ENCODE peak calls at places on chromosomes 6 and 20, in eight cellular contexts. Y is pancreas, B is dorsolateral prefrontal cortex, C is neural progenitor cell, E is astrocyte, N is A549, Q is A673, X is bronchial epithelial cell. I is an unnamed sample.

GRCh38 chr6:104623052-104623690 is 236.5 kb downstream of the HACE1 start:
- DNase-seq in Y (no peak), B (peak; percentile 42), C (peak; percentile 51), E (no peak), N (peak; percentile 2), Q (peak; percentile 46), X (peak; percentile 65), I (no peak)

GRCh38 chr20:23331450-23331849 is 19.1 kb upstream of the NXT1 start:
- DNase-seq in Y (no peak), B (no peak), C (no peak), E (no peak), N (no peak), Q (no peak), X (no peak), I (no peak)

GRCh38 chr20:35264755-35265154 is 13.2 kb downstream of the MMP24OS start:
- DNase-seq in Y (no peak), B (no peak), C (no peak), E (peak; percentile 33), N (peak; percentile 61), Q (no peak), X (peak; percentile 60), I (peak; percentile 50)

GRCh38 chr6:124830506-124830905 is 131.7 kb upstream of the RNF217 start:
- DNase-seq in Y (no peak), B (no peak), C (no peak), E (no peak), N (no peak), Q (no peak), X (no peak), I (no peak)

GRCh38 chr20:63968928-63969760 is 586 bp downstream of the ZNF512B start:
- DNase-seq in Y (peak; percentile 22), B (peak; percentile 44), C (peak; percentile 56), E (no peak), N (no peak), Q (peak; percentile 36), X (no peak), I (no peak)

GRCh38 chr20:57432874-57433491 is 41.8 kb downstream of the RBM38 start:
- DNase-seq in Y (no peak), B (no peak), C (no peak), E (no peak), N (no peak), Q (no peak), X (peak; percentile 21), I (peak; percentile 21)

GRCh38 chr6:46749731-46750130 is 3.0 kb downstream of the ANKRD66 start:
- DNase-seq in Y (no peak), B (no peak), C (peak; percentile 40), E (no peak), N (no peak), Q (no peak), X (no peak), I (no peak)

GRCh38 chr6:49336514-49337131 is 126.4 kb downstream of the MMUT start:
- DNase-seq in Y (peak; percentile 63), B (no peak), C (no peak), E (peak; percentile 85), N (no peak), Q (peak; percentile 39), X (peak; percentile 74), I (peak; percentile 12)

GRCh38 chr6:167824591-167825041 is 2.1 kb upstream of the AFDN start:
- DNase-seq in Y (no peak), B (no peak), C (no peak), E (peak; percentile 47), N (no peak), Q (peak; percentile 68), X (no peak), I (no peak)

GRCh38 chr6:1952726-1953360 is 292.6 kb downstream of the GMDS start:
- DNase-seq in Y (no peak), B (no peak), C (no peak), E (peak; percentile 99), N (peak; percentile 18), Q (no peak), X (peak; percentile 99), I (peak; percentile 99)

GRCh38 chr20:57869291-57869950 is 159.6 kb upstream of the PMEPA1 start:
- DNase-seq in Y (no peak), B (no peak), C (no peak), E (no peak), N (no peak), Q (no peak), X (no peak), I (no peak)

GRCh38 chr20:59331721-59332329 is 31.4 kb downstream of the EDN3 start:
- DNase-seq in Y (no peak), B (no peak), C (no peak), E (no peak), N (no peak), Q (no peak), X (no peak), I (no peak)

GRCh38 chr20:17690144-17690543 is 8.1 kb upstream of the RRBP1 start:
- DNase-seq in Y (no peak), B (no peak), C (no peak), E (no peak), N (no peak), Q (no peak), X (no peak), I (no peak)

GRCh38 chr20:63957004-63957689 is 931 bp upstream of the UCKL1 start:
- DNase-seq in Y (peak; percentile 74), B (peak; percentile 76), C (peak; percentile 72), E (peak; percentile 47), N (peak; percentile 87), Q (peak; percentile 80), X (peak; percentile 60), I (peak; percentile 72)

GRCh38 chr20:16803965-16804792 is 56.0 kb downstream of the OTOR start:
- DNase-seq in Y (peak; percentile 20), B (peak; percentile 79), C (peak; percentile 82), E (peak; percentile 11), N (peak; percentile 51), Q (peak; percentile 86), X (peak; percentile 29), I (peak; percentile 28)

GRCh38 chr20:46523696-46524328 is 10.5 kb upstream of the ZNF334 start:
- DNase-seq in Y (no peak), B (no peak), C (peak; percentile 62), E (no peak), N (no peak), Q (peak; percentile 23), X (peak; percentile 15), I (peak; percentile 2)

GRCh38 chr20:8435251-8436035 is 303.4 kb downstream of the PLCB1 start:
- DNase-seq in Y (no peak), B (no peak), C (no peak), E (no peak), N (no peak), Q (no peak), X (no peak), I (no peak)

DNA sequence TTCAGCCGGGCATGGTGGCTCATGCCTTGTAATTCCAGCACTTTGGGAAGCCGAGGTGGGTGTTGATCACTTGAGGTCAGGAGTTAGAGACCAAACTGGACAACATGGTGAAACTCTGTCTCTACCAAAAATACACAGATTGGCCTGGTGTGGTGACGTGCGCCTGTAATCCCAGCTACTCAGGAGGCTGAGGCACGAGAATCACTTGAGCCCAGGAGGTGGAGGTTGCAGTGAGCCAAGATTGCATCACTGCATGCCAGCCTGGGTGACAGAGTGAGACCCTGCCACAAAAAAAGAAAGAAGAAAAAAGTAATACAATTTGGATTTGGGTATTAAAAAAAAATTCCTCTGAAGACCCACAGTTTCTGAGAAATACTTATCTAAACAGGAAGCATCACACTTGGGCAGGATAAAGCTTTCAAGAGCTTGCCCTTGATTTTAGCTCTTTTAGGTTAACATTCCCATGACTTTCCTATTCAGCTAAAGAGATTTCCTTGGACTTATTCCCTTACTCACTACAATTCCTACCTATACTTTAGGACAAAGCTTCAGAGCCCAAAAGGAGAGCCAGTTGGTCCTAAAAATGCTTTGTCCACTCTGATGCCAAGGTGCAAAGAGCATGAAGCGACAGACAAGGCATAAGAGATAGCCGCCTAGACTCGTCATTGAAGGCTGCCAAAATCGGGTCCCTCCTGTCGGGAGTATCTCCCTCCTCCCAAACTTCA is 1.9 kb downstream of the ELOVL2 start:
- DNase-seq in Y (no peak), B (no peak), C (peak; percentile 24), E (no peak), N (no peak), Q (no peak), X (no peak), I (no peak)
- H3K4me3 ChIP-seq in Y (no peak overlapping the region), B (no peak overlapping the region), C (no peak overlapping the region), E (no peak overlapping the region), N (no peak overlapping the region), Q (peak overlapping the region; percentile 82), X (no peak overlapping the region), I (no peak overlapping the region)

DNA sequence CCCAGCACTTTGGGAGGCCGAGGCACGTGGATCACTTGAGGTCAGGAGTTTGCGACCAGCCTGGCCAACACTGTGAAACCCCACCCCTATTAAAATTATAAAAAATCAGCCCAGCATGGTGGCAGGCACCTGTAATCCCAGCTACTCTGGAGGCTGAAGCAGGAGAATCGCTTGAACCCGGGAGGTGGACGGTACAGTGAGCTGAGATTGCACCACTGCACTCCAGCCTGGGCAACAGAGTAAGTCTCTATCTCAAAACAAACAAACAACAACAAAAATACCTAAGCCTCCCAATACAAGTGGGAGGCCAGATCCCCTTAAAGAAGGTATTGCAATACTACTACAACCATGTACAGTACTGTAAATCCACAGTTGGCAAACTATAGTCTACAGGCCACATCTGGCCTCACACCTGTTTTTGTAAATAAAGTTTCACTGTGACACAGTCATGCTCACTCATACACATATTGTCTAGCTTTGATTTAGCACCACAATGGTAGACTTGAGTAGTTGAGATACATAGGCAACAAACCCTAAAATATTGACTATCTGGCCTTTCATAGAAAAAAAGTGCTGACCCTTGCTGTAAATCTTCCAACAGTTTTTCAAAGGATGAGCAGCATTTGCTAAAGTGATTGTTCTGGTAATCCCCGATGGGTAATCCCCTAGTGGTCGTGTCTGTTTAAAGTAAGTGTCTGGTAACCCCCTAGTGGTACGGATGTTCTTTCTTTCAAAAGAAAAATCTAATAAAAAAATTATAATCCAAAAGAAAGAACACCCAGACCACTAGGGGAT is 202.0 kb downstream of the RNGTT start:
- DNase-seq in Y (no peak), B (no peak), C (peak; percentile 25), E (no peak), N (no peak), Q (peak; percentile 42), X (no peak), I (no peak)
- TF ChIP-seq CTCF in Y (no peak), B (no peak), C (peak; percentile 46), E (peak; percentile 2), N (no peak), Q (peak; percentile 39), X (no peak), I (no peak)

DNA sequence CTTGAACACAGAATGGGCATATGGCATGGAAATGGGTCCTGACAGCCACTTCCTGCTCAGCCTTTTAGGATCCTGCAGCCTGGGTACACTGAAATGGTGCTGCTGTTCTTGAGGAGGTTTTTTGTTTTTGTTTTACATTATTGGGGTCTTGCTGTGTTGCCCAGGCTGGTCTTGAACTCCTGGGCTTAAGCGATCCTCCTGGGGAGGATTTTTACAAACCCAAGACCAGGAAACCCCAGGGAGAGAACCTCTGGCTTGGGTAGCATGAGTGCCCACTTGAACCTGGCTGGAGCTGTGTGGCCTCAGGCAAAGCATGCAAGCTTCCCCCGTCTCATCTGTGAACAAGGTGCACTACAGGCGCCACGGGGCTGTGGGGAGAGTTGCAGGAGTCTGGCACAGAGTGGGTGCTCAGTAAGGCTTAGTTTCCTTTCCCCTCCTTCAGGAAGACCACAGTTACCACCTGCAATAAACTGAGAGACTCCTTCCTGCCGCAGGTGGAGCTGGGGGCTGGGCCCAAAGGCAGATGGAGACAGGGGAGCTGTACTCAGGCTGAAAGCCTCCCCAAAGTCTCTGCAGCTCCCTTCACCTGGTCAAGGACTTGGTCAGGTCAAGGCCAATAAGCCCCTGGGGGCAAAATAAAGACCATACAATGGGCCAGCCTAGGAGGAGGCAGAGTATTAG is 1.8 kb downstream of the SLA2 start:
- DNase-seq in Y (no peak), B (no peak), C (no peak), E (no peak), N (no peak), Q (no peak), X (no peak), I (no peak)
- H3K4me3 ChIP-seq in Y (no peak overlapping the region), B (no peak overlapping the region), C (no peak overlapping the region), E (no peak overlapping the region), N (no peak overlapping the region), Q (no peak overlapping the region), X (no peak overlapping the region), I (no peak overlapping the region)

GRCh38 chr20:38790210-38791053 is 15.1 kb upstream of the PPP1R16B start:
- DNase-seq in Y (no peak), B (no peak), C (peak; percentile 79), E (peak; percentile 15), N (peak; percentile 46), Q (peak; percentile 58), X (peak; percentile 68), I (peak; percentile 77)
- TF ChIP-seq CTCF in Y (peak; percentile 41), B (peak; percentile 66), C (peak; percentile 77), E (peak; percentile 38), N (peak; percentile 81), Q (peak; percentile 59), X (peak; percentile 68), I (peak; percentile 69)